ENCODE peak calls at places on chromosomes 12 and 14, in four cellular contexts. T is mammary epithelial cell, G is A549, Z is lower lobe of right lung. C is an unnamed sample.

GRCh38 chr14:61663312-61663974 is 31.9 kb upstream of the HIF1A start:
- DNase-seq in G (no peak), T (no peak), Z (no peak), C (no peak)

GRCh38 chr12:1595690-1596347 is 1.4 kb upstream of the FBXL14 start:
- DNase-seq in G (no peak), T (no peak), Z (no peak), C (no peak)

GRCh38 chr12:19095869-19096480 is 33.6 kb upstream of the PLEKHA5 start:
- DNase-seq in G (peak), Z (no peak), T (peak), C (no peak)

GRCh38 chr12:57389033-57389432 is 41.8 kb downstream of the R3HDM2 start:
- DNase-seq in G (peak), T (peak), Z (no peak), C (peak)

GRCh38 chr14:50319293-50319692 is 7.2 kb downstream of the DMAC2L start:
- DNase-seq in T (peak), Z (no peak), G (no peak), C (no peak)

GRCh38 chr12:130680451-130680990 is 35.6 kb downstream of the RIMBP2 start:
- DNase-seq in T (no peak), G (no peak), Z (no peak), C (no peak)

GRCh38 chr14:61934385-61934784 is 172.2 kb downstream of the SNAPC1 start:
- DNase-seq in T (peak), G (no peak), Z (no peak), C (peak)

GRCh38 chr14:74504874-74505617 is 11.5 kb downstream of the ISCA2 start:
- DNase-seq in T (no peak), Z (no peak), G (no peak), C (no peak)

GRCh38 chr12:10220398-10221077 is 7.9 kb downstream of the GABARAPL1 start:
- DNase-seq in G (no peak), T (peak), Z (peak), C (no peak)

GRCh38 chr14:33959692-33960151 is 8.8 kb upstream of the EGLN3 start:
- DNase-seq in Z (no peak), G (no peak), T (no peak), C (no peak)

GRCh38 chr12:18864900-18865561 is 127.1 kb downstream of the CAPZA3 start:
- DNase-seq in T (peak), Z (no peak), G (no peak), C (peak)

GRCh38 chr12:5480953-5481300 is 49.0 kb downstream of the NTF3 start:
- DNase-seq in Z (no peak), G (no peak), T (no peak), C (no peak)

GRCh38 chr14:63901434-63902085 is 48.8 kb downstream of the SYNE2 start:
- DNase-seq in G (no peak), Z (no peak), T (peak), C (no peak)

GRCh38 chr12:123571343-123571813 is 13.0 kb upstream of the TMED2 start:
- DNase-seq in Z (peak), G (peak), T (peak), C (no peak)

GRCh38 chr14:80428171-80428570 is 216.9 kb upstream of the DIO2 start:
- DNase-seq in G (no peak), T (no peak), Z (no peak), C (no peak)

GRCh38 chr12:22640851-22641250 is 15.9 kb downstream of the ETNK1 start:
- DNase-seq in Z (no peak), T (peak), G (no peak), C (no peak)

GRCh38 chr12:67981236-67982164 is 7.7 kb upstream of the IFNG-AS1 start:
- DNase-seq in G (peak), T (peak), Z (no peak), C (peak)

GRCh38 chr12:107242189-107242588 is 148.8 kb upstream of the CRY1 start:
- DNase-seq in T (no peak), Z (no peak), G (no peak), C (no peak)

GRCh38 chr14:83347874-83348273 is 1814.2 kb upstream of the SEL1L start:
- DNase-seq in G (no peak), Z (no peak), T (no peak), C (no peak)

GRCh38 chr14:98993818-98994217 is 278.2 kb downstream of the BCL11B start:
- DNase-seq in Z (no peak), G (no peak), T (no peak), C (no peak)

GRCh38 chr14:74579447-74580274 is 32.4 kb downstream of the LTBP2 start:
- DNase-seq in Z (no peak), G (peak), T (peak), C (no peak)

GRCh38 chr12:80818878-80819277 is 102.2 kb downstream of the MYF5 start:
- DNase-seq in T (no peak), G (no peak), Z (no peak), C (no peak)

GRCh38 chr14:102911991-102912761 is 10.3 kb upstream of the AMN start:
- DNase-seq in Z (no peak), T (no peak), G (no peak), C (no peak)

GRCh38 chr12:89247962-89248361 is 104.3 kb downstream of the DUSP6 start:
- DNase-seq in T (no peak), G (no peak), Z (no peak), C (no peak)

GRCh38 chr12:30905483-30906009 is 21.0 kb upstream of the TSPAN11 start:
- DNase-seq in G (no peak), T (no peak), Z (no peak), C (no peak)

GRCh38 chr12:67276469-67276868 is 7.3 kb downstream of the CAND1 start:
- DNase-seq in T (no peak), Z (no peak), G (no peak), C (no peak)

GRCh38 chr12:53996188-53996885 is 3.6 kb upstream of the HOXC9 start:
- DNase-seq in G (no peak), Z (no peak), T (no peak), C (no peak)

GRCh38 chr12:50961708-50962107 is 9.4 kb downstream of the HIGD1C start:
- DNase-seq in Z (no peak), T (no peak), G (peak), C (no peak)

GRCh38 chr12:57240069-57240921 is 10.7 kb downstream of the STAC3 start:
- DNase-seq in Z (peak), T (peak), G (peak), C (no peak)

GRCh38 chr12:3534511-3534910 is 43.5 kb downstream of the PRMT8 start:
- DNase-seq in G (no peak), T (no peak), Z (no peak), C (no peak)

GRCh38 chr14:76352639-76353281 is 23.2 kb upstream of the ESRRB start:
- DNase-seq in T (peak), G (peak), Z (peak), C (no peak)

GRCh38 chr12:26029741-26030033 is 71.2 kb downstream of the RASSF8 start:
- DNase-seq in Z (no peak), G (no peak), T (no peak), C (no peak)

GRCh38 chr12:92543359-92543758 is 159.4 kb upstream of the PLEKHG7 start:
- DNase-seq in Z (no peak), G (no peak), T (peak), C (no peak)

GRCh38 chr14:54127526-54127925 is 170.9 kb upstream of the BMP4 start:
- DNase-seq in T (peak), G (no peak), Z (no peak), C (no peak)

GRCh38 chr12:116304621-116305020 is 27.1 kb upstream of the MED13L start:
- DNase-seq in Z (no peak), G (no peak), T (no peak), C (no peak)

GRCh38 chr12:124915249-124916236 is 1.1 kb upstream of the UBC start:
- DNase-seq in T (peak), Z (peak), G (peak), C (no peak)

GRCh38 chr14:99513183-99513694 is 32.0 kb downstream of the CCNK start:
- DNase-seq in T (no peak), G (no peak), Z (no peak), C (no peak)

GRCh38 chr12:90305379-90305778 is 596.7 kb upstream of the ATP2B1 start:
- DNase-seq in T (peak), Z (no peak), G (no peak), C (no peak)

GRCh38 chr12:51760231-51760630 is 88.3 kb downstream of the FIGNL2 start:
- DNase-seq in Z (no peak), G (no peak), T (no peak), C (no peak)

DNA sequence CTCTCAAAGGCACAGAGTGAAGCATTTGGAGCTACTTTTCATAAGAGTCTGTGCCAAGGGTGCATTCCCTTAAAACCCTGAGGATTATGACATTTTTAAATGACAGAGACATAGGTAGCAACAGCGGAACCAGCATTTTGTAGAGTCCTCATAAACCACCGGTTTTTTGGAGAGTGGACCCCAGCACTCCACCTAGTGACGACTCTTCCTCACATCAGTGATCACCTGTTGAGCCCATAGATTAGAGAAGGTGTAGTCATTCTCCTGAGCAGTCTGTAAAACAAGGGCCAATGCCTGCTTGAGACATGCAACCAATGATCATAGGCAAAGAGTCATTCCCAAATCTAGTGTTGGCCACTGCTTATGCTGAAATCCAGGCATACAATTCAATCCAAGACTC is 399.1 kb downstream of the GXYLT1 start:
- DNase-seq in G (no peak), Z (no peak), T (no peak), C (no peak)
- TF ChIP-seq CTCF in G (no peak), Z (no peak), T (no peak), C (no peak)

GRCh38 chr12:69900720-69901131 is 75.7 kb downstream of the MYRFL start:
- DNase-seq in T (peak), G (peak), Z (peak), C (peak)
- H3K4me3 ChIP-seq in T (no peak), G (no peak), Z (no peak), C (no peak)

GRCh38 chr14:37171678-37172023 is 755 bp downstream of the SLC25A21 start:
- DNase-seq in T (no peak), Z (no peak), G (no peak), C (no peak)

GRCh38 chr14:37172936-37173613 is 669 bp upstream of the SLC25A21 start:
- DNase-seq in G (no peak), Z (no peak), T (no peak), C (no peak)

GRCh38 chr14:37170237-37170636 is 2.2 kb downstream of the SLC25A21 start:
- DNase-seq in T (no peak), G (no peak), Z (no peak), C (no peak)

GRCh38 chr14:37170993-37171392 is 1.4 kb downstream of the SLC25A21 start:
- DNase-seq in T (no peak), Z (no peak), G (no peak), C (no peak)

DNA sequence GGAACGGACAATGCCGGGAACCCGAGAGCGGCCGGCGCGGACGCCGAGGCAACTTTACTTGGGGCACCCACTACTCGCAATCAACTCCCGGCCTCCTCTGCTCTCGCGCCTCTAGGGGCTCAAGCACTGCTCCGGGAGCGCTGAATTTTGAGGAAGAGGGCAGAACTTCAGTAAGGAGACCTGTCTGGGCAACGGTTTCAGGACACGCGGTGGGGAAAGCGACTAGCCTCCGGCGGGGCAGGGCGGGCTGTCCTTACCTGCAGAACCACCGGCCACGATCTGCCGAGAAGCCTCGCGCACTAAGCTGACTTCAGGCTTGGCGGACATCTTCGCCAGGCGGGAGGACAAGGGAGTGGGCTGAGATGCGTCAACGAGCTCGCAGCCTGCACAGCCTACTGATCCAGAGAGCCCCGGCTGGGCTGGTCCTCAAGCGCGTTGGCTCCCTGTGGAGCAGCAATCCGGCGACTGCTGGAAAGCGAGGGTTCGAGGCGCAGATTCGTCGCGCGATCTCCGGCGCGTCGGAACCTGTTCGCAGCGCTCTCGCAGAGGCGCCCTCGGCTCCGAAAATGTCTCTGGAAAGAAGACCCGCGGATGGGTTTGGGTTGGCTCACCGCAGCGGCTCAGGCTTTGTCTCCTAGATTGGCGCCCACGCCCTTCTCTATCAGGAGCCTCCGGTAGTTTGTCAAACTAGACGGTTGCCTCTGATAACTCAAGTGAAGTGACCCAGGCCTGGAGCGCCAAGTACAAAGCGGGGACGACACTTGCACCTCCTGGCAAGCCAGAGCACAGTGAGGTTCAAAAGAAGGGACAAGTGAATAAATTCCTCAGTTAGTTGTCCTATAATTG is at the start of gene SLC25A21:
- DNase-seq in G (peak), Z (peak), T (peak), C (peak)
- TF ChIP-seq CTCF in G (no peak), Z (peak), T (peak), C (no peak)

GRCh38 chr14:22886500-22887259 is 3.7 kb downstream of the REM2 start:
- DNase-seq in T (peak), Z (peak), G (peak), C (no peak)

GRCh38 chr14:22887260-22887989 is 4.4 kb downstream of the REM2 start:
- DNase-seq in T (peak), Z (no peak), G (peak), C (no peak)

GRCh38 chr14:22887990-22888378 is 5.0 kb downstream of the REM2 start:
- DNase-seq in T (no peak), G (no peak), Z (no peak), C (no peak)

GRCh38 chr14:22890416-22890815 is 7.4 kb downstream of the REM2 start:
- DNase-seq in G (no peak), T (peak), Z (no peak), C (no peak)

GRCh38 chr14:22888662-22889061 is 5.6 kb downstream of the REM2 start:
- DNase-seq in G (no peak), Z (no peak), T (no peak), C (no peak)
- H3K4me3 ChIP-seq in G (no peak), Z (no peak), T (no peak), C (no peak)